ENCODE peak calls at places on chromosomes 2 and 18, in six cellular contexts. F is WTC11, V is BJ, E is HepG2, K is psoas muscle, W is AG10803. H is an unnamed sample.

GRCh38 chr2:101622633-101623521 is 74.6 kb upstream of the MAP4K4 start:
- DNase-seq in E (no peak), F (no peak), K (no peak), V (no peak), W (no peak), H (no peak)

GRCh38 chr2:101367508-101367907 is 19.8 kb downstream of the CREG2 start:
- DNase-seq in K (no peak), F (no peak), V (no peak), W (no peak), E (no peak), H (no peak)

GRCh38 chr18:12586956-12587355 is 71.0 kb downstream of the SPIRE1 start:
- DNase-seq in V (no peak), F (no peak), E (no peak), K (no peak), W (no peak), H (no peak)

GRCh38 chr2:64644240-64645013 is 9.3 kb downstream of the SERTAD2 start:
- DNase-seq in W (peak; percentile 68), K (peak; percentile 77), E (peak; percentile 62), V (peak; percentile 30), F (peak; percentile 81), H (peak; percentile 78)

GRCh38 chr2:37819228-37819627 is 105.9 kb upstream of the RMDN2 start:
- DNase-seq in F (no peak), E (no peak), V (peak; percentile 82), K (no peak), W (peak; percentile 97), H (no peak)

GRCh38 chr18:70698574-70698973 is 409.7 kb downstream of the SOCS6 start:
- DNase-seq in K (no peak), F (no peak), W (no peak), E (peak; percentile 6), V (no peak), H (no peak)

GRCh38 chr2:86016581-86016980 is 89.1 kb downstream of the POLR1A start:
- DNase-seq in W (no peak), V (no peak), E (no peak), K (no peak), F (no peak), H (no peak)

GRCh38 chr2:218745559-218746469 is 35.2 kb downstream of the TTLL4 start:
- DNase-seq in V (no peak), W (peak; percentile 40), F (no peak), E (peak; percentile 99), K (no peak), H (no peak)

GRCh38 chr2:120629241-120629895 is 106.3 kb upstream of the GLI2 start:
- DNase-seq in F (no peak), V (no peak), E (no peak), K (no peak), W (no peak), H (no peak)

GRCh38 chr2:175030380-175031271 is 25.4 kb upstream of the CHN1 start:
- DNase-seq in E (peak; percentile 77), F (peak; percentile 61), W (peak; percentile 43), K (no peak), V (no peak), H (peak; percentile 57)
- TF ChIP-seq CTCF in E (peak; percentile 91), F (peak; percentile 18), W (peak; percentile 44), K (peak; percentile 23), V (peak; percentile 53), H (no peak)

DNA sequence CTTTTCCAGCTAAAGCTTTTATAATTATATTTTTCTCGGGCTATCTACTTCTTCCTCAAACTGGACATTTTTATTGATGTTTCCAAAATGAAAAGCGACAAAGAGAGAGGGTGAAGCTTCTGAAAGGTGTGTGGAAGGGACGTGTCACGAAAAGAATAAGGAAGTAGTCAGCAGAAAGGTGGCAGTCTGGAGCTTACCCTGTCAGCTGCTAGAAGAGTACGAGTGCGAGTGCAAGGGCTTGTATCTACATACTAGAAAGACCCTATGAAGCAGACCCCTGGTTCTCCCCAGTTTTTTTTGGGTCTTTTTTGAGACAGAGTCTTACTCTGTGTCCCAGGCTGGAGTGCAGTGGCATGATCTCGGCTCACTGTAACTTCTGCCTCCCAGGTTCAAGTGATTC is 14.6 kb downstream of the FHL2 start:
- DNase-seq in V (no peak), E (no peak), W (no peak), K (no peak), F (no peak), H (no peak)
- TF ChIP-seq CTCF in V (no peak), E (no peak), W (no peak), K (no peak), F (no peak), H (no peak)

GRCh38 chr2:109257653-109258052 is 128.6 kb downstream of the SH3RF3 start:
- DNase-seq in W (peak; percentile 9), E (no peak), V (no peak), K (no peak), F (no peak), H (no peak)

GRCh38 chr2:109254174-109254904 is 125.3 kb downstream of the SH3RF3 start:
- DNase-seq in F (no peak), W (no peak), K (no peak), V (no peak), E (no peak), H (no peak)

GRCh38 chr2:109256921-109257320 is 127.9 kb downstream of the SH3RF3 start:
- DNase-seq in K (peak; percentile 61), F (no peak), E (no peak), V (no peak), W (peak; percentile 30), H (no peak)

GRCh38 chr2:109255594-109255993 is 126.6 kb downstream of the SH3RF3 start:
- DNase-seq in K (no peak), E (no peak), W (no peak), F (no peak), V (no peak), H (no peak)

DNA sequence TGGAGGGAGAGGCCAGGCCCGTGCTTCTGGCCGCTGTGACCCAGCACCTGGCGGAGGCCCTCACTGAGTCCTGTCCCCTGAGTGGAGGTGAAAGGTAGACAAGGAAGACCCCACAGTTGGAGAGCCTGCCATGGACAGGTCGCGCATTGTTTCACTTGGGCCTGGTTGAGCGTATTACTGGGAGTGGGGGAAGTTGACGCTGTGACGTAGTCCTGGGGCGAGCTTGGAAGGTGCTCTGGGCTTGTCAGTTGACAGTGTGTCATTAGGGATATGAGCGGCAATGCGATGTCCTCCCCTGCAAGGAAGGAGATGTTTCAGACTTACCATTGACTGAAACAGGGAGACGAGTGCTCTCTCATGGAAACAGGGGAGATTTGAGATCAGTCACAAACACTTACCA is 127.1 kb downstream of the SH3RF3 start:
- DNase-seq in V (no peak), E (no peak), W (no peak), K (no peak), F (no peak), H (no peak)
- TF ChIP-seq CTCF in V (no peak), E (no peak), W (no peak), K (no peak), F (no peak), H (no peak)

GRCh38 chr2:210503622-210504300 is 27.2 kb upstream of the LANCL1 start:
- DNase-seq in F (no peak), W (peak; percentile 17), K (no peak), V (no peak), E (no peak), H (no peak)

DNA sequence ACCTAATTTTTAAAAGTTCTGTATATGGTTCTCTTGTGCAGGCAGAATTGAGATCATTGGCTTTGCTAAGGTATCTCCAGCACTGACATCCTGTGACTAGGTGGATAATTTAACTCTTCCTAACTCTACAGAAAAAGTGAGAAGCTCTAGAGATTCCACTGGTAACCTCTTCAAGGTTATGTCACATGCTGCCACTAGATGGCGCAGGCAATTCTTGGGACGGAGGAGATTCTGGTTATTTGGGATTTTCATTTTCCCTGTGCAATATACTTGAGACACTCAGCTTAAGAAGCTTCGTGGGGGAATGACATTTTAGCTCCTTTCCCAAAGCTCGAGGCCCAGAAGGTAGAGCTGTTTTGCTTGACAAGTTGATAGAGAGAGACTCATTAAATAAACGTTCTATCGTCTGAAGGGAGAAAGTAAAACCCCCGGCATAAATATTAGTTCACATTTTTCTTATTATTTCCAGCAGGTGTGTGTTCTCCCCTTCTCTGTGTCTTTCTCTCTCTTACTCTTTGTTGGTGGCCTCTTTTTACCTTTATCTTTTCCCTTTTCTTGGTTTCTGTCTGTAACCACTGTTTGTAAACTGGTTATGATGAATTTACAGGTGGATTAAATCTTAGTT is 26.6 kb upstream of the LANCL1 start:
- DNase-seq in E (peak; percentile 47), W (peak; percentile 53), K (peak; percentile 30), F (peak; percentile 47), V (no peak), H (peak; percentile 39)
- TF ChIP-seq CTCF in E (peak; percentile 90), W (peak; percentile 97), K (peak; percentile 84), F (peak; percentile 74), V (peak; percentile 92), H (peak; percentile 95)

GRCh38 chr18:55582325-55582724 is 5.7 kb downstream of the TCF4 start:
- DNase-seq in E (no peak), F (peak; percentile 24), V (no peak), W (no peak), K (no peak), H (no peak)

GRCh38 chr18:55575949-55576348 is 12.0 kb downstream of the TCF4 start:
- DNase-seq in E (no peak), K (no peak), W (no peak), V (no peak), F (no peak), H (no peak)

GRCh38 chr18:55579888-55580287 is 8.1 kb downstream of the TCF4 start:
- DNase-seq in E (no peak), K (no peak), F (no peak), W (peak; percentile 43), V (no peak), H (no peak)

GRCh38 chr18:55577812-55578539 is 10.0 kb downstream of the TCF4 start:
- DNase-seq in K (no peak), V (no peak), W (no peak), F (no peak), E (no peak), H (no peak)

DNA sequence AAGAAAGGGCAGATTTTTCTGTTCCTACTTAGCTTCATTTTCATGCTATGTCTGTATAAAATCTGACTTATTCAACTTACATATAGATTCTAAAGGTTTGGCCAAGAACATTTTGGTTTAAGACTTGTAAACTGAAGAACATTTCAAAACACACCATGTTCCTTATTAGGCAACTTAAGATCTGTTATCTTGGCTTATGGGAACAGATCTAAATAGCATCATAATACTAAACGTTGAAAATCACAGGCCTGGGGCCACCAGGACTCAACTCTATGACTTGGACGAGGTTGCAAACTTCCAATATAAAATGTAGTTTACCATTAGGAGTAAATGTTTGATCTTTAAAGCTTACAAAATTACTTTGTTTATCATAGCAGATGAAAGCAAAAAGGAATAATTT is 8.5 kb downstream of the TCF4 start:
- DNase-seq in F (no peak), K (no peak), V (no peak), E (no peak), W (no peak), H (no peak)
- TF ChIP-seq CTCF in F (no peak), K (no peak), V (no peak), E (no peak), W (no peak), H (no peak)

DNA sequence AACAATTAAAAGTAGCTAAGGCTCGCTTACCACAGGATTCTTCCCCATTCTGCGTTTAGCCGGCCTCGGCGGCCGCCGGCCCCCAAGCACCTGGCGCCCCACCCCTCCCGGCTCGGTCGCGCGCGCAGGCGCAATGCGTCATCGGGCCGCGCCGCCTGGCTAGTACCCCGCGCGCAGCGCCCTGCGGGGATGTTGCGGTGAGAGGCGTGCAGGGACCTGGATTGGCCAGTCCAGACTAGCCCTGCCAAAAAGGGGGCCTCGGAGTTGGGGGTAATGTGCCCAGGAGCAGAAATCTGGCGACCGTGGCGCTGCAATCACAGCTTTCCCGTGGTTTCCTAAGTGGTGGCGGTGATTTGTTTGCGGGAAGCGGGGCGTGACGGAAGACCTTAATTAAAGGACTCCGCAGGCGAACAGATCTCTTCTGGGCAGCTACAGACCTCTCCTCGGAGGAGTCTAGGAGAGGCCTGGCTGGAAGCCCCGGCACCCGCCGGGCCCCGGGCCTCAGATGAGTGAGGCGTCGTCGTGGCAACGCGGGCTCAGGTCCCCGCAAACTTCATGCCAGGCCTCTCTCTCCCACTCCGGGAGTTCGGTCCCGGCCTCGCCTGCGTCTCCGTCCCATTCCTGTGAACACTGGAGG is 606 bp downstream of the TMEM237 start:
- DNase-seq in E (peak; percentile 68), F (peak; percentile 89), V (peak; percentile 39), K (peak; percentile 85), W (peak; percentile 78), H (peak; percentile 89)
- TF ChIP-seq CTCF in E (peak; percentile 19), F (no peak), V (no peak), K (no peak), W (no peak), H (no peak)